ENCODE peak calls at places on chromosomes 4 and X, in six cellular contexts. V, W, Z, R, M and I are unnamed samples.

GRCh38 chrX:136185409-136186022 is 38.2 kb downstream of the FHL1 start:
- DNase-seq in V (no peak), W (no peak), Z (peak; percentile 71), R (peak; percentile 47), M (no peak), I (peak; percentile 32)

GRCh38 chrX:926991-927390 is 285.5 kb downstream of the CRLF2 start:
- DNase-seq in V (no peak), W (no peak), Z (no peak), R (no peak), M (no peak), I (no peak)

GRCh38 chrX:12329476-12329875 is 191.2 kb downstream of the FRMPD4 start:
- DNase-seq in V (no peak), W (no peak), Z (no peak), R (no peak), M (no peak), I (no peak)

GRCh38 chrX:45664727-45665290 is 464.1 kb upstream of the DIPK2B start:
- DNase-seq in V (no peak), W (no peak), Z (no peak), R (no peak), M (no peak), I (no peak)

GRCh38 chr4:42339935-42340406 is 57.3 kb upstream of the SHISA3 start:
- DNase-seq in V (peak; percentile 33), W (no peak), Z (peak; percentile 49), R (peak; percentile 12), M (no peak), I (no peak)

GRCh38 chrX:50614460-50614859 is 143.8 kb upstream of the DGKK start:
- DNase-seq in V (peak; percentile 7), W (no peak), Z (no peak), R (no peak), M (no peak), I (no peak)

GRCh38 chrX:29662101-29662500 is 553.3 kb upstream of the MAGEB2 start:
- DNase-seq in V (no peak), W (peak; percentile 8), Z (peak; percentile 59), R (peak; percentile 64), M (no peak), I (peak; percentile 6)

GRCh38 chrX:124217289-124218251 is 114.9 kb upstream of the TEX13D start:
- DNase-seq in V (peak; percentile 42), W (no peak), Z (peak; percentile 57), R (peak; percentile 61), M (no peak), I (peak; percentile 88)

GRCh38 chrX:129984196-129984962 is 1.9 kb downstream of the BCORL1 start:
- DNase-seq in V (peak; percentile 32), W (peak; percentile 53), Z (peak; percentile 43), R (no peak), M (peak; percentile 70), I (no peak)

GRCh38 chr4:785332-786073 is 40.4 kb downstream of the CPLX1 start:
- DNase-seq in V (peak; percentile 90), W (no peak), Z (peak; percentile 31), R (no peak), M (no peak), I (no peak)
- TF ChIP-seq EZH2 in V (peak; percentile 23), W (no peak), Z (peak; percentile 46), R (peak; percentile 72), M (no peak), I (no peak)

DNA sequence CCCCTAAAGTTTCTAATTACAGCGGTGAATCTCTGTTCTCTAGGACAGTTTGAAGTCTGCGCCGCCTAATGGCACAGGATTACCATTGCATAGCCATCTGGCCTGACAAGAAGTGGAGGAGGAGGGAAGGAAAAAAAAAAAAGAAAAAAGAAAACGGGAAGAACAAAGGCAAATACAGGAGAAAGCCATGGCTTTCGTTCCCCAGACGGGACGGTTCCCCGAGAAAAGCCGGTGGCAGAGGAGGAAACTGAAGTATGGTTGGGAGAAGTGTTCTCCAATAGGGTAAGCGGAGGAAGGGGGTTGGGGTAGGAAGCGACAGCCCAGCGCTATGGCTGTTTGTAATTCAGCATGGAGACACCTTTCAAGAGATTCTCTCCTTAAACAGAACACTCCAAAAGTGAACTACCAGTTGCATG is 80.8 kb downstream of the HMGN5 start:
- DNase-seq in V (peak; percentile 71), W (peak; percentile 69), Z (peak; percentile 74), R (peak; percentile 22), M (peak; percentile 17), I (peak; percentile 73)
- TF ChIP-seq EZH2 in V (no peak), W (no peak), Z (no peak), R (no peak), M (no peak), I (no peak)

GRCh38 chr4:13541720-13542576 is 2.4 kb downstream of the NKX3-2 start:
- DNase-seq in V (peak; percentile 88), W (peak; percentile 75), Z (no peak), R (no peak), M (no peak), I (no peak)
- TF ChIP-seq EZH2 in V (peak; percentile 33), W (no peak), Z (no peak), R (peak; percentile 89), M (no peak), I (no peak)

GRCh38 chr4:52751349-52751911 is at the start of gene ERVMER34-1:
- DNase-seq in V (peak; percentile 93), W (peak; percentile 72), Z (peak; percentile 47), R (peak; percentile 8), M (peak; percentile 40), I (peak; percentile 7)
- TF ChIP-seq EZH2 in V (no peak), W (no peak), Z (no peak), R (no peak), M (no peak), I (no peak)

GRCh38 chr4:107036602-107037151 is 564 bp upstream of the DKK2 start:
- DNase-seq in V (peak; percentile 5), W (peak; percentile 6), Z (peak; percentile 24), R (no peak), M (no peak), I (peak; percentile 70)

GRCh38 chr4:107034091-107034698 is 1.9 kb downstream of the DKK2 start:
- DNase-seq in V (peak; percentile 77), W (peak; percentile 75), Z (peak; percentile 74), R (peak; percentile 25), M (no peak), I (peak; percentile 98)

GRCh38 chr4:107034982-107035710 is 967 bp downstream of the DKK2 start:
- DNase-seq in V (peak; percentile 74), W (peak; percentile 53), Z (peak; percentile 76), R (peak; percentile 31), M (no peak), I (peak; percentile 65)

GRCh38 chr4:107037188-107037587 is 1.1 kb upstream of the DKK2 start:
- DNase-seq in V (peak; percentile 79), W (peak; percentile 81), Z (peak; percentile 73), R (peak; percentile 18), M (no peak), I (peak; percentile 87)

DNA sequence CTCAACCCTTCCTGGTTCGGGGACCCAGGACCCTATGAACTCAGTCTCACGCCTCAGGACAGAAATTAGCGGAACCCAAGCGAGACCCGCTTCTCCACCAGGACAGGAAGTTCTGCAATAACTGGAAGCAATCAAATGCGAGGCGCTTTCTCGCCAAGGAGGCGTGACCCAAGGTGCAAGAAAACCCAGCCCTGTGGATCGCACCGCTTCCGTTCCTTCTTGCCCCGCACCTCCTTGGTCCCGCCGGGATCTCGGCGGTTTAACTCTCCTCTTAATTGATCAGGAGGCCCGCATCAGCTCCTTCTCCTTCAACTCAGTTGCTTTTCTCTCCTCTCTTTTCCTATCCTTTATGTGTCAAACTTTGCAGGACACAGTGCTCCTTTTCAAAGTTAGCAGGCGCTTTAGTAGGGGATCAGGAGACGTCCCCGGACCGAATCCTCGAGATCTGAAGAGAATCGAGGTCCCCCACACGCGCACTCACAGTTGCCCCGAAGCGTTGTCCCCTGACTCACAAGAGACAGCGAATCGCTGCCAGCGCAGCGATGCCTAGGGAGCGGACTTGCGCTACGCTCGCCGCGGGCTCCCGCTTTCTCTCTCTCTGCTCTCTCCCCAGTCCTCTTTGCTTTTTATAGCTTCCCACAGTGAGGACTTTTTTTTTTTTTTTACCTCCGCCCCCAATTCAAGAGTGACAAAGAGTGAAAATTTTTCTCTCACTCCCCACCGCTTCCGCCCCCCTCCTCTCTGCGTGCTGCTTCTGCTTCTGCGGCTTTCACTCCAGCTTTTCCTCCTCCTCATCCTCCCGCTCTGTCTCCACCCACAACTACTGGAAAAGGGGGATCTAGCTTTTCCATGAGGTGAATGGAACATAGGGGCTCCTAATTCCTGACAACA is at the start of gene DKK2:
- DNase-seq in V (peak; percentile 62), W (peak; percentile 43), Z (peak; percentile 76), R (peak; percentile 24), M (no peak), I (peak; percentile 86)
- TF ChIP-seq EZH2 in V (peak; percentile 72), W (no peak), Z (no peak), R (peak; percentile 7), M (no peak), I (no peak)

GRCh38 chr4:148412460-148412859 is 29.8 kb downstream of the NR3C2 start:
- DNase-seq in V (no peak), W (no peak), Z (no peak), R (no peak), M (no peak), I (no peak)
- TF ChIP-seq EZH2 in V (no peak), W (no peak), Z (no peak), R (no peak), M (no peak), I (no peak)